ENCODE peak calls at places on chromosomes 4 and X, in seven cellular contexts. O is NCI-H1092; F is right atrium auricular region; T is GM10248; E is NCI-H2081 treated with DMSO at 0.1 percent for 48 hours; N is activated CD4-positive, alpha-beta T cell treated with anti-CD3 and anti-CD28 coated beads, Interleukin-2, amount 50 U/mL, for 1 hour; M is putamen. L is an unnamed sample.

GRCh38 chr4:88814043-88814617 is 116.5 kb upstream of the NAP1L5 start:
- DNase-seq in M (no peak), T (no peak), O (no peak), E (no peak), N (no peak), F (no peak), L (no peak)

GRCh38 chr4:92270908-92271307 is 32.9 kb upstream of the GRID2 start:
- DNase-seq in M (no peak), F (no peak), O (no peak), T (no peak), N (no peak), E (no peak), L (no peak)

GRCh38 chr4:11428161-11428700 is 463 bp downstream of the HS3ST1 start:
- DNase-seq in T (peak), M (no peak), E (no peak), N (no peak), O (no peak), F (no peak), L (no peak)

GRCh38 chr4:11623726-11624037 is 195.0 kb upstream of the HS3ST1 start:
- DNase-seq in E (no peak), M (no peak), F (no peak), N (no peak), T (no peak), O (peak), L (peak)

GRCh38 chrX:112832481-112833095 is 8.0 kb downstream of the AMOT start:
- DNase-seq in O (no peak), M (no peak), N (no peak), E (no peak), F (no peak), T (no peak), L (no peak)

GRCh38 chr4:78092850-78093249 is 35.7 kb downstream of the FRAS1 start:
- DNase-seq in N (no peak), M (no peak), O (no peak), T (no peak), F (no peak), E (no peak), L (no peak)

GRCh38 chr4:73631565-73632226 is 11.5 kb upstream of the RASSF6 start:
- DNase-seq in F (no peak), N (no peak), O (no peak), T (no peak), M (no peak), E (no peak), L (no peak)

GRCh38 chr4:152850377-152850776 is 70.6 kb downstream of the ARFIP1 start:
- DNase-seq in F (no peak), T (no peak), N (no peak), E (no peak), M (no peak), O (no peak), L (no peak)

GRCh38 chr4:1576200-1576960 is 107.7 kb downstream of the FAM53A start:
- DNase-seq in O (no peak), T (no peak), N (no peak), E (no peak), M (no peak), F (no peak), L (no peak)

GRCh38 chrX:101973066-101973465 is 41.2 kb upstream of the ZMAT1 start:
- DNase-seq in M (no peak), O (no peak), T (no peak), F (no peak), N (no peak), E (no peak), L (no peak)

GRCh38 chrX:150935466-150935865 is 37.0 kb upstream of the CD99L2 start:
- DNase-seq in E (no peak), M (no peak), N (no peak), T (no peak), F (no peak), O (no peak), L (no peak)

GRCh38 chrX:137654481-137654880 is 88.6 kb downstream of the ZIC3 start:
- DNase-seq in E (no peak), T (no peak), O (no peak), N (no peak), F (no peak), M (no peak), L (no peak)

GRCh38 chr4:33864290-33864859 is 2379.9 kb downstream of the ARAP2 start:
- DNase-seq in T (no peak), O (no peak), N (no peak), E (no peak), M (no peak), F (no peak), L (no peak)

GRCh38 chr4:145216532-145216931 is 36.1 kb upstream of the OTUD4 start:
- DNase-seq in E (peak), T (no peak), N (no peak), O (no peak), M (no peak), F (no peak), L (no peak)

GRCh38 chr4:83552085-83552484 is 16.2 kb downstream of the GPAT3 start:
- DNase-seq in F (no peak), T (no peak), E (no peak), N (no peak), O (no peak), M (no peak), L (no peak)

GRCh38 chr4:94304365-94304971 is 38.2 kb downstream of the HPGDS start:
- DNase-seq in O (no peak), F (no peak), E (no peak), M (no peak), T (peak), N (no peak), L (peak)

GRCh38 chr4:103207673-103208072 is 9.5 kb upstream of the CENPE start:
- DNase-seq in T (no peak), M (no peak), F (no peak), E (no peak), N (no peak), O (no peak), L (no peak)

GRCh38 chr4:76357981-76358380 is 51.4 kb downstream of the STBD1 start:
- DNase-seq in T (no peak), O (no peak), M (no peak), E (no peak), N (no peak), F (no peak), L (no peak)

GRCh38 chr4:6271206-6271605 is 1.6 kb downstream of the WFS1 start:
- DNase-seq in O (no peak), F (no peak), N (no peak), M (no peak), E (no peak), T (no peak), L (no peak)

GRCh38 chr4:13540446-13541175 is 3.7 kb downstream of the NKX3-2 start:
- DNase-seq in E (no peak), T (peak), N (no peak), M (no peak), F (no peak), O (no peak), L (no peak)

GRCh38 chr4:177380730-177381287 is 61.4 kb downstream of the AGA start:
- DNase-seq in F (no peak), E (no peak), M (no peak), T (no peak), N (no peak), O (no peak), L (peak)

GRCh38 chr4:3810796-3811485 is 44.8 kb downstream of the ADRA2C start:
- DNase-seq in O (no peak), E (no peak), M (no peak), F (no peak), T (no peak), N (no peak), L (no peak)

GRCh38 chr4:25937801-25938200 is 23.8 kb downstream of the SMIM20 start:
- DNase-seq in T (no peak), E (no peak), M (no peak), O (no peak), F (no peak), N (no peak), L (peak)

GRCh38 chr4:95213361-95213760 is 335.4 kb downstream of the UNC5C start:
- DNase-seq in T (no peak), N (no peak), E (no peak), M (peak), O (no peak), F (no peak), L (no peak)

GRCh38 chrX:3738489-3738888 is 25.0 kb upstream of the PRKX start:
- DNase-seq in T (no peak), E (no peak), M (no peak), N (no peak), F (no peak), O (no peak), L (no peak)

GRCh38 chr4:25161599-25161960 is 1.3 kb upstream of the SEPSECS start:
- DNase-seq in T (no peak), N (no peak), E (no peak), O (no peak), M (no peak), F (no peak), L (peak)

GRCh38 chrX:140764401-140764919 is 54.9 kb downstream of the LINC00632 start:
- DNase-seq in M (peak), N (peak), E (no peak), O (no peak), F (no peak), T (no peak), L (no peak)

GRCh38 chr4:53905935-53906377 is 158.4 kb downstream of the CHIC2 start:
- DNase-seq in N (no peak), F (no peak), T (no peak), E (no peak), M (peak), O (no peak), L (peak)

GRCh38 chr4:44196796-44197195 is 251.8 kb downstream of the KCTD8 start:
- DNase-seq in O (no peak), N (no peak), T (no peak), M (no peak), F (no peak), E (no peak), L (no peak)

GRCh38 chrX:10168226-10168625 is 11.5 kb downstream of the CLCN4 start:
- DNase-seq in N (no peak), F (no peak), O (no peak), T (no peak), M (no peak), E (no peak), L (no peak)

GRCh38 chr4:145487626-145488025 is 6.0 kb downstream of the SMAD1 start:
- DNase-seq in N (no peak), T (peak), E (no peak), F (no peak), O (no peak), M (peak), L (no peak)

L was measured in CD4-positive, CD25-positive, alpha-beta regulatory T cell.